ENCODE peak calls at places on chromosome 14, in four cellular contexts. S, Q, Z and H are unnamed samples.

GRCh38 chr14:72678360-72678759 is 215.5 kb downstream of the DPF3 start:
- DNase-seq in S (peak), Q (peak), Z (no peak), H (no peak)

GRCh38 chr14:65991124-65991523 is 495.0 kb upstream of the CCDC196 start:
- DNase-seq in S (no peak), Q (no peak), Z (no peak), H (no peak)

GRCh38 chr14:29926228-29926627 is 1.4 kb downstream of the PRKD1 start:
- DNase-seq in S (no peak), Q (no peak), Z (no peak), H (peak)

GRCh38 chr14:50773632-50774541 is 57.1 kb downstream of the NIN start:
- DNase-seq in S (peak), Q (peak), Z (peak), H (peak)

GRCh38 chr14:35991356-35991755 is 165.2 kb downstream of the BRMS1L start:
- DNase-seq in S (no peak), Q (no peak), Z (no peak), H (no peak)

GRCh38 chr14:54133896-54134295 is 177.3 kb upstream of the BMP4 start:
- DNase-seq in S (peak), Q (peak), Z (no peak), H (no peak)

GRCh38 chr14:68885226-68886108 is 92.6 kb upstream of the ZFP36L1 start:
- DNase-seq in S (no peak), Q (no peak), Z (no peak), H (no peak)

GRCh38 chr14:89844508-89844907 is 110.0 kb downstream of the EFCAB11 start:
- DNase-seq in S (peak), Q (no peak), Z (no peak), H (no peak)

GRCh38 chr14:53355581-53356112 is 202.5 kb upstream of the DDHD1 start:
- DNase-seq in S (peak), Q (peak), Z (peak), H (peak)

GRCh38 chr14:93987376-93987775 is 9.7 kb upstream of the CCDC197 start:
- DNase-seq in S (no peak), Q (no peak), Z (no peak), H (no peak)

GRCh38 chr14:76426161-76426696 is 50.3 kb downstream of the ESRRB start:
- DNase-seq in S (no peak), Q (no peak), Z (no peak), H (no peak)

GRCh38 chr14:99946652-99947489 is 118.4 kb upstream of the EVL start:
- DNase-seq in S (no peak), Q (no peak), Z (peak), H (peak)

GRCh38 chr14:92553456-92553855 is 39.9 kb downstream of the RIN3 start:
- DNase-seq in S (peak), Q (peak), Z (peak), H (no peak)

GRCh38 chr14:85583311-85583710 is 53.4 kb downstream of the FLRT2 start:
- DNase-seq in S (no peak), Q (no peak), Z (no peak), H (no peak)

GRCh38 chr14:104110491-104111209 is 25.1 kb downstream of the ASPG start:
- DNase-seq in S (no peak), Q (no peak), Z (peak), H (peak)

GRCh38 chr14:39431416-39432178 is 636 bp downstream of the FBXO33 start:
- DNase-seq in S (peak), Q (peak), Z (peak), H (peak)

GRCh38 chr14:104688755-104689619 is at the start of gene INF2:
- DNase-seq in S (peak), Q (peak), Z (peak), H (peak)

GRCh38 chr14:95979339-95980042 is 59.7 kb upstream of the C14orf132 start:
- DNase-seq in S (no peak), Q (no peak), Z (peak), H (no peak)

GRCh38 chr14:85531141-85531593 is 1.2 kb downstream of the FLRT2 start:
- DNase-seq in S (peak), Q (peak), Z (peak), H (peak)

GRCh38 chr14:102920998-102921304 is 1.5 kb upstream of the AMN start:
- DNase-seq in S (no peak), Q (no peak), Z (no peak), H (no peak)

GRCh38 chr14:32633930-32634329 is 304.7 kb upstream of the NPAS3 start:
- DNase-seq in S (no peak), Q (no peak), Z (no peak), H (no peak)

GRCh38 chr14:73249564-73250316 is 12.4 kb downstream of the PAPLN start:
- DNase-seq in S (no peak), Q (no peak), Z (no peak), H (no peak)

GRCh38 chr14:64249363-64249762 is 44.8 kb downstream of the ESR2 start:
- DNase-seq in S (no peak), Q (no peak), Z (no peak), H (no peak)

GRCh38 chr14:68634346-68634745 is 158.5 kb downstream of the ZFP36L1 start:
- DNase-seq in S (no peak), Q (no peak), Z (no peak), H (peak)

GRCh38 chr14:95662376-95663186 is 23.6 kb upstream of the TCL1B start:
- DNase-seq in S (no peak), Q (peak), Z (no peak), H (no peak)

GRCh38 chr14:98018626-98019025 is 1221.4 kb downstream of the VRK1 start:
- DNase-seq in S (no peak), Q (no peak), Z (no peak), H (no peak)

GRCh38 chr14:70893842-70894237 is 13.4 kb upstream of the PCNX1 start:
- DNase-seq in S (no peak), Q (no peak), Z (no peak), H (no peak)

GRCh38 chr14:92659765-92660561 is 88.5 kb downstream of the LGMN start:
- DNase-seq in S (no peak), Q (peak), Z (no peak), H (no peak)

GRCh38 chr14:76834296-76834695 is 8.1 kb downstream of the LRRC74A start:
- DNase-seq in S (no peak), Q (no peak), Z (no peak), H (no peak)

GRCh38 chr14:95535226-95536021 is 574 bp downstream of the GLRX5 start:
- DNase-seq in S (no peak), Q (no peak), Z (peak), H (no peak)

GRCh38 chr14:103819503-103820307 is 27.7 kb downstream of the PPP1R13B start:
- DNase-seq in S (no peak), Q (peak), Z (peak), H (peak)

DNA sequence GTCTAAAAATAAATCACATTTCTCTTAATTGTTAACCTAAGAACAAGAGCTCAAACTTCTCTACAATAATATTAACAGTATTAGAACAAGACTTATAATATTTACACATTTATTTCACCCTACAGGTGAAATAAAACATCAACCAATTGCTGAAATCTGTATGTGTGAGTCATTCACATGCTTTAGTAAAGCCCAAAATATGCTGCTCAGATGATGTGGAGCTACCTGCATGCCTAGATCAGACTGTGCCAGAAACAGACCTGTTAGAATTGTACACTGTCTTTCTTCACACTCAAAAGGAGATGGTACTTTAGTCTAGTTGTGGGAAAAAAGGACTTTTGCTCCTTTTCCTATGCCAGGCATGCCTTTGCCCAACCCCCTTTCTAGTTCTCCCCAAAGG is 54.7 kb downstream of the RPS6KA5 start:
- DNase-seq in S (no peak), Q (no peak), Z (no peak), H (no peak)
- TF ChIP-seq CTCF in S (no peak), Q (no peak), Z (no peak), H (no peak)

GRCh38 chr14:28629328-28630004 is 137.1 kb upstream of the FOXG1 start:
- DNase-seq in S (no peak), Q (no peak), Z (no peak), H (no peak)

GRCh38 chr14:28630100-28630499 is 136.5 kb upstream of the FOXG1 start:
- DNase-seq in S (no peak), Q (no peak), Z (no peak), H (no peak)

DNA sequence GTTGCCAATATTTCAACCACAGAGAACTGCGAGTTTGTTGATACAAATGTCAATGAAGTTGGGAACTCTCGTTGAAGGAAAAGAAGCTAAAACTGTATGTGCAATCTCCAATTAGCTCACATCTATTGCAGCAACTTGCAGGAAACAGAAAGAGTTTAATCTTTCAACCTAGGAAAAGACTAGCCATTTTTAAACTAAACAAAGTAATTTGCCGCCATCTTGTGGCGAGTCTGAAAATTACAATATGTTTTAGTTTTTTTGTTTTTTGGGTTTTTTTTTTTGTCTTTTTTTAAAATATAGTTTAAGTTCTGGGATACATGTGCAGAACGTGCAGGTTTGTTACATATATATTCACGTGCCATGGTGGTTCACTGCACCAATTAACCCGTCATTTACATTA is 131.2 kb upstream of the FOXG1 start:
- DNase-seq in S (peak), Q (peak), Z (no peak), H (peak)
- TF ChIP-seq CTCF in S (peak), Q (peak), Z (peak), H (peak)

GRCh38 chr14:22180045-22180444 is 409.0 kb downstream of the DAD1 start:
- DNase-seq in S (no peak), Q (no peak), Z (no peak), H (no peak)
- TF ChIP-seq CTCF in S (no peak), Q (no peak), Z (no peak), H (no peak)

GRCh38 chr14:101849125-101849524 is 87.6 kb downstream of the PPP2R5C start:
- DNase-seq in S (no peak), Q (no peak), Z (no peak), H (no peak)
- TF ChIP-seq CTCF in S (no peak), Q (no peak), Z (no peak), H (no peak)

GRCh38 chr14:105999361-106000028 is 473.1 kb downstream of the TMEM121 start:
- DNase-seq in S (no peak), Q (peak), Z (peak), H (peak)
- TF ChIP-seq CTCF in S (peak), Q (peak), Z (no peak), H (no peak)

GRCh38 chr14:22910916-22911315 is 8.0 kb downstream of the RBM23 start:
- DNase-seq in S (no peak), Q (no peak), Z (no peak), H (no peak)
- TF ChIP-seq CTCF in S (no peak), Q (no peak), Z (no peak), H (no peak)

GRCh38 chr14:81625343-81625742 is 91.7 kb upstream of the SEL1L start:
- DNase-seq in S (no peak), Q (peak), Z (no peak), H (no peak)
- TF ChIP-seq CTCF in S (no peak), Q (peak), Z (no peak), H (peak)

GRCh38 chr14:24310666-24311604 is at the start of gene LTB4R:
- DNase-seq in S (peak), Q (peak), Z (peak), H (no peak)
- TF ChIP-seq CTCF in S (peak), Q (no peak), Z (no peak), H (no peak)